ENCODE peak calls at places on chromosomes 3 and 15, in ten cellular contexts. R is GM23248; N is small intestine; F is mammary epithelial cell; T is CD4-positive, alpha-beta memory T cell; Q is psoas muscle; C is esophagus muscularis mucosa; D is NT2/D1; E is neuronal stem cell; Y is left ventricle myocardium inferior. U is an unnamed sample.

GRCh38 chr3:127044996-127045395 is 62.1 kb downstream of the PLXNA1 start:
- DNase-seq in N (peak; percentile 23), C (no peak), R (no peak), Q (peak; percentile 12), E (no peak), T (no peak), F (no peak), D (peak; percentile 15), Y (no peak), U (no peak)

GRCh38 chr3:193780810-193781472 is 187.9 kb downstream of the OPA1 start:
- DNase-seq in D (peak; percentile 74), Q (peak; percentile 73), R (peak; percentile 90), E (peak; percentile 70), Y (peak; percentile 69), N (peak; percentile 74), C (no peak), F (peak; percentile 94), T (no peak), U (peak; percentile 89)

GRCh38 chr15:74869726-74870407 is 3.3 kb downstream of the SCAMP2 start:
- DNase-seq in Q (peak; percentile 67), T (peak; percentile 50), F (no peak), R (peak; percentile 29), N (peak; percentile 89), Y (peak; percentile 80), E (no peak), D (no peak), C (peak; percentile 93), U (peak; percentile 88)

GRCh38 chr3:125322166-125322565 is 53.0 kb downstream of the ZNF148 start:
- DNase-seq in F (peak; percentile 25), D (no peak), T (no peak), Y (no peak), Q (no peak), R (peak; percentile 30), E (no peak), C (no peak), N (no peak), U (no peak)

GRCh38 chr15:31977812-31978662 is 52.3 kb upstream of the CHRNA7 start:
- DNase-seq in F (no peak), Y (peak; percentile 53), C (no peak), D (peak; percentile 49), T (no peak), N (peak; percentile 48), Q (no peak), R (peak; percentile 68), E (peak; percentile 65), U (peak; percentile 83)

GRCh38 chr3:27467545-27467944 is 16.6 kb downstream of the SLC4A7 start:
- DNase-seq in F (peak; percentile 14), C (no peak), N (peak; percentile 33), T (no peak), E (no peak), R (peak; percentile 74), D (no peak), Y (no peak), Q (no peak), U (no peak)

GRCh38 chr15:65110676-65111292 is 4.2 kb downstream of the UBAP1L start:
- DNase-seq in C (no peak), T (no peak), F (peak; percentile 6), D (no peak), Y (no peak), N (no peak), R (peak; percentile 31), E (no peak), Q (no peak), U (peak; percentile 69)

GRCh38 chr3:13269711-13270378 is 150.3 kb downstream of the NUP210 start:
- DNase-seq in Q (no peak), C (no peak), T (no peak), D (no peak), E (no peak), N (no peak), Y (no peak), R (no peak), F (no peak), U (no peak)

GRCh38 chr15:86756688-86757087 is 677.0 kb downstream of the AGBL1 start:
- DNase-seq in T (no peak), C (no peak), N (no peak), F (no peak), E (no peak), Q (no peak), Y (no peak), R (no peak), D (no peak), U (no peak)

GRCh38 chr3:71109977-71110285 is 473.6 kb downstream of the FOXP1 start:
- DNase-seq in Y (no peak), E (no peak), Q (no peak), C (no peak), T (no peak), F (no peak), R (no peak), N (no peak), D (no peak), U (no peak)
- H3K4me3 ChIP-seq in Y (no peak overlapping the region), E (no peak overlapping the region), Q (no peak overlapping the region), C (no peak overlapping the region), T (no peak overlapping the region), F (no peak overlapping the region), R (no peak overlapping the region), N (no peak overlapping the region), D (no peak overlapping the region), U (no peak overlapping the region)

GRCh38 chr3:71244153-71245051 is 339.1 kb downstream of the FOXP1 start:
- DNase-seq in F (no peak), Q (peak; percentile 21), T (no peak), C (no peak), D (no peak), Y (peak; percentile 46), E (no peak), N (no peak), R (peak; percentile 11), U (peak; percentile 59)

GRCh38 chr3:71247221-71247947 is 336.1 kb downstream of the FOXP1 start:
- DNase-seq in Q (no peak), N (peak; percentile 59), D (no peak), F (peak; percentile 61), R (peak; percentile 43), E (no peak), C (no peak), T (no peak), Y (peak; percentile 24), U (peak; percentile 53)

GRCh38 chr3:71245971-71246860 is 337.3 kb downstream of the FOXP1 start:
- DNase-seq in T (no peak), N (peak; percentile 71), F (no peak), C (no peak), R (no peak), Q (no peak), E (no peak), D (no peak), Y (no peak), U (peak; percentile 65)

GRCh38 chr3:71243230-71243629 is 340.3 kb downstream of the FOXP1 start:
- DNase-seq in F (no peak), N (no peak), D (no peak), T (no peak), Q (no peak), C (no peak), R (no peak), E (no peak), Y (no peak), U (no peak)

DNA sequence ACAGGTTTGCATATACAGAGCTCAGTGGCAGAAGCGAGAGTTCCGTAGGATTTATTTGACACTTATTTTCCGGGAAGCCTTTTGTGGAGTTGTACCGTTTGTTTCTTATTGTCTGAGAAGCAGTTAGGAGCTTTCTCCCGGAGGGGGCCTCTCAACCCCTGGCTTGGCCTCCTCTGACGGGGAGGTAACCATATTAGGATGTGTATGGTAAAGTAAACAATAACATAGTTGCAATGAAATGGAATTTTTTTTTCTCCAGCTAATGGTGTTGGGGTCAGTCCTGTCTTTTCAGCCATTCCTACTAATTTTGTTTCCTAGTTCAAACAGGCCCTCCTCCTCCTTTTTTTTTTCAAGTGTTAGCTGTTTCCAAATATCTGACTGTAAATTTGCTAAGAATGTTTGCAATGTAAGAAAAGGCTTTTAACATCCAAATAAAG is 338.5 kb downstream of the FOXP1 start:
- DNase-seq in T (no peak), F (no peak), C (no peak), E (no peak), Q (no peak), R (peak; percentile 32), D (no peak), Y (no peak), N (no peak), U (no peak)
- H3K4me1 ChIP-seq in T (peaks cover 15% of the 10 kb centered on the region), F (peaks cover 5% of the 10 kb centered on the region), C (peaks cover 90% of the 10 kb centered on the region), E (peaks cover 32% of the 10 kb centered on the region), Q (peaks cover 8% of the 10 kb centered on the region), R (peaks cover 16% of the 10 kb centered on the region), D (peaks cover 21% of the 10 kb centered on the region), Y (peaks cover 77% of the 10 kb centered on the region), N (peaks cover 2% of the 10 kb centered on the region), U (peaks cover 11% of the 10 kb centered on the region)

DNA sequence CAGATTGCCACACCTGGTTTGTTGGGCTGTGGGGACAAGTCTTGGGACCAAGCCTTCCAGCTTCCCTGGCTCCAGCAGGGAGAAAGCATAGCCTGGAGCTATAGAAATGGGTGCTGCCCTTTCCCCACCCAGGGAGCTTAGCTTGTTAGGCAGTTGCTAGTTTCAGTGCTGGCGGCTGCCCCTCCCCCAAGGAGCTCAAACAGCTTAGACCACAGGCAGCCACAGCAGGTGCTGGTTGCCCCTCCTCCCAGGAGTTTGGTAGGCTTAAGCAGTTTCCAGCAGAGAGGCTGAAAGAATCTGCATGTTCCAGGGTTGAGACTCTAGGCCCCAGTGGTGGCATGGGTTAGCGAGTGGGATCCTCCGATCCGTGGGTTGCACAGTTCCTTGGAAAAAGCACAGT is 889.7 kb downstream of the IGSF11 start:
- DNase-seq in N (no peak), R (no peak), C (no peak), F (no peak), D (peak; percentile 15), Y (no peak), E (no peak), T (no peak), Q (no peak), U (no peak)
- H3K9me3 ChIP-seq in N (no peaks in the 10 kb centered on the region), R (no peaks in the 10 kb centered on the region), C (no peaks in the 10 kb centered on the region), F (no peaks in the 10 kb centered on the region), D (no peaks in the 10 kb centered on the region), Y (peaks cover 21% of the 10 kb centered on the region), E (peaks cover 2% of the 10 kb centered on the region), T (no peaks in the 10 kb centered on the region), Q (peaks cover 2% of the 10 kb centered on the region), U (no peaks in the 10 kb centered on the region)

DNA sequence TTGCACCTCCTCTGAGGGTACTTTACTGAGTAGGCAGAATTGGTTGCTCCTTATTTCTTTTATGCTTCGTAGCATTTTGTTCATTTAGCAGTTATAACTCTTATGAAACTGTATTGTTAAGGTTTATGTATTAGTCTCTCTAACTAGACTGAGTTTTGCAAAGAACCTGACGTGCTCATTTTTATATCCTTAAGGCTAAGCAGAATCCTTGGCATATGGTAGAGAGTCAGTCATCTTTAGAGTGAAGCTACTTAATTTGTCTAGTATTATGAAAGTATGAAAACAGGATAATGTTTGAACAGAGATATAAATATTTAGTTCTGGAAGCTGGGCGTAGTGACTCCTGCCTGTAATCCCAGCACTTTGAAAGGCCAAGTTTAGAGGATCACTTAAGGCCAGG is 20.1 kb downstream of the CRYBG3 start:
- DNase-seq in D (no peak), Q (no peak), E (no peak), N (no peak), C (no peak), F (no peak), Y (no peak), R (no peak), T (no peak), U (no peak)
- H3K4me3 ChIP-seq in D (no peak overlapping the region), Q (no peak overlapping the region), E (no peak overlapping the region), N (no peak overlapping the region), C (no peak overlapping the region), F (no peak overlapping the region), Y (no peak overlapping the region), R (no peak overlapping the region), T (no peak overlapping the region), U (no peak overlapping the region)

DNA sequence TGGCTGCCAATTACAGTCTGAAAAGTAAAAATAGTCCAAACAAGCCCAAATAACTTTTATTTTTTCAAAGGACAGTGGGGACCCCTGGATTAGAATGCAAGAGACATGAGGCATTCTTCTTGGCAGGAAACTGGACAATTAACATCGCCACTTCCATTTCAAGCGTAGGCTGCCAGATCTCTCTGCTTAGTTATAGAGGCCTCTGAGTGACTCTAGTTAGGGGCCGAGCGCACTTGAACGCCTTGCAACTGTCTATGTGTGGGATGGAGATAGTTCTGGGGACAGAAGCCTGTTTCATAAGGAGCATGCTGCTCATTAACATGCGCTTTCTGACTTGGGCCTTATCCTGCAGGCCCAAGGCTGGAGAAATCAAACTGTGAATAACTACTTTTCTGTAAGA is 189.1 kb downstream of the GHSR start:
- DNase-seq in C (no peak), N (no peak), Q (no peak), T (no peak), R (peak; percentile 77), Y (no peak), F (no peak), E (no peak), D (no peak), U (no peak)
- H3K4me1 ChIP-seq in C (peaks cover 97% of the 10 kb centered on the region), N (no peaks in the 10 kb centered on the region), Q (peaks cover 52% of the 10 kb centered on the region), T (no peaks in the 10 kb centered on the region), R (peaks cover 54% of the 10 kb centered on the region), Y (peaks cover 92% of the 10 kb centered on the region), F (peaks cover 15% of the 10 kb centered on the region), E (peaks cover 9% of the 10 kb centered on the region), D (no peaks in the 10 kb centered on the region), U (peaks cover 19% of the 10 kb centered on the region)

U was measured in right cardiac atrium.